ENCODE peak calls at places on chromosomes 4 and X, in nine cellular contexts. One of them, this sample, is unnamed.

GRCh38 chr4:7762376-7763040 is 177.2 kb downstream of the AFAP1 start:
- DNase-seq in T47D: no peak
- DNase-seq in amygdala: no peak
- DNase-seq in astrocyte of the cerebellum: no peak
- DNase-seq in cardiac septum: no peak
- DNase-seq in RWPE1: no peak
- DNase-seq in DND-41: no peak
- DNase-seq in neural progenitor cell: no peak
- DNase-seq in GM18507: no peak
- DNase-seq in this sample: no peak

GRCh38 chr4:20543131-20543530 is 157.1 kb upstream of the PACRGL start:
- DNase-seq in neural progenitor cell: no peak
- DNase-seq in T47D: no peak
- DNase-seq in amygdala: no peak
- DNase-seq in DND-41: no peak
- DNase-seq in RWPE1: no peak
- DNase-seq in astrocyte of the cerebellum: no peak
- DNase-seq in GM18507: no peak
- DNase-seq in cardiac septum: no peak
- DNase-seq in this sample: no peak

GRCh38 chr4:53716471-53717063 is 125.3 kb upstream of the LNX1 start:
- DNase-seq in T47D: no peak
- DNase-seq in GM18507: no peak
- DNase-seq in neural progenitor cell: no peak
- DNase-seq in astrocyte of the cerebellum: no peak
- DNase-seq in DND-41: no peak
- DNase-seq in amygdala: no peak
- DNase-seq in cardiac septum: no peak
- DNase-seq in RWPE1: no peak
- DNase-seq in this sample: no peak

GRCh38 chr4:53477038-53477565 is 99.7 kb downstream of the FIP1L1 start:
- DNase-seq in neural progenitor cell: peak
- DNase-seq in cardiac septum: no peak
- DNase-seq in astrocyte of the cerebellum: no peak
- DNase-seq in RWPE1: peak
- DNase-seq in T47D: peak
- DNase-seq in amygdala: no peak
- DNase-seq in DND-41: no peak
- DNase-seq in GM18507: no peak
- DNase-seq in this sample: no peak

GRCh38 chrX:2266445-2267349 is 234.1 kb downstream of the DHRSX start:
- DNase-seq in GM18507: no peak
- DNase-seq in RWPE1: no peak
- DNase-seq in neural progenitor cell: no peak
- DNase-seq in astrocyte of the cerebellum: no peak
- DNase-seq in amygdala: no peak
- DNase-seq in DND-41: no peak
- DNase-seq in cardiac septum: peak
- DNase-seq in T47D: no peak
- DNase-seq in this sample: no peak

GRCh38 chrX:47523297-47523696 is 37.7 kb upstream of the ARAF start:
- DNase-seq in astrocyte of the cerebellum: no peak
- DNase-seq in cardiac septum: peak
- DNase-seq in RWPE1: peak
- DNase-seq in amygdala: peak
- DNase-seq in GM18507: peak
- DNase-seq in neural progenitor cell: peak
- DNase-seq in DND-41: peak
- DNase-seq in T47D: peak
- DNase-seq in this sample: peak

GRCh38 chr4:1518997-1519700 is 112.9 kb upstream of the NKX1-1 start:
- DNase-seq in cardiac septum: no peak
- DNase-seq in T47D: no peak
- DNase-seq in GM18507: no peak
- DNase-seq in DND-41: no peak
- DNase-seq in RWPE1: no peak
- DNase-seq in neural progenitor cell: no peak
- DNase-seq in astrocyte of the cerebellum: no peak
- DNase-seq in amygdala: no peak
- DNase-seq in this sample: no peak

GRCh38 chr4:10733486-10733885 is 48.9 kb upstream of the CLNK start:
- DNase-seq in GM18507: no peak
- DNase-seq in amygdala: no peak
- DNase-seq in T47D: no peak
- DNase-seq in neural progenitor cell: no peak
- DNase-seq in astrocyte of the cerebellum: no peak
- DNase-seq in DND-41: no peak
- DNase-seq in RWPE1: no peak
- DNase-seq in cardiac septum: no peak
- DNase-seq in this sample: no peak

GRCh38 chrX:125202486-125203378 is 116.9 kb upstream of the TEX13C start:
- DNase-seq in neural progenitor cell: peak
- DNase-seq in DND-41: no peak
- DNase-seq in astrocyte of the cerebellum: no peak
- DNase-seq in T47D: no peak
- DNase-seq in GM18507: no peak
- DNase-seq in cardiac septum: no peak
- DNase-seq in RWPE1: no peak
- DNase-seq in amygdala: no peak
- DNase-seq in this sample: no peak

GRCh38 chr4:36775544-36775943 is 469.0 kb upstream of the NWD2 start:
- DNase-seq in amygdala: no peak
- DNase-seq in RWPE1: no peak
- DNase-seq in T47D: no peak
- DNase-seq in cardiac septum: no peak
- DNase-seq in GM18507: no peak
- DNase-seq in neural progenitor cell: no peak
- DNase-seq in astrocyte of the cerebellum: no peak
- DNase-seq in DND-41: no peak
- DNase-seq in this sample: no peak